ENCODE peak calls at places on chromosome 3, in six cellular contexts. U is EH; W is NT2/D1; T is activated CD4-positive, alpha-beta T cell treated with anti-CD3 and anti-CD28 coated beads, Interleukin-2, amount 50 U/mL, for 1 hour; I is SIG-M5; K is putamen. Z is an unnamed sample.

GRCh38 chr3:16441306-16441898 is 72.1 kb downstream of the RFTN1 start:
- DNase-seq in U (peak), W (no peak), T (no peak), I (no peak), K (no peak), Z (no peak)

GRCh38 chr3:194368918-194369317 is 625 bp downstream of the LRRC15 start:
- DNase-seq in U (no peak), W (no peak), T (no peak), I (no peak), K (no peak), Z (no peak)

GRCh38 chr3:129938140-129938930 is 36.2 kb upstream of the TRH start:
- DNase-seq in U (no peak), W (no peak), T (no peak), I (no peak), K (no peak), Z (no peak)

GRCh38 chr3:24181256-24181655 is 236.2 kb downstream of the NR1D2 start:
- DNase-seq in U (no peak), W (no peak), T (no peak), I (no peak), K (no peak), Z (no peak)

GRCh38 chr3:108117245-108117644 is 26.4 kb upstream of the CD47 start:
- DNase-seq in U (peak), W (no peak), T (no peak), I (no peak), K (no peak), Z (no peak)

GRCh38 chr3:197466586-197467399 is 89.0 kb downstream of the BDH1 start:
- DNase-seq in U (peak), W (no peak), T (no peak), I (no peak), K (peak), Z (no peak)

GRCh38 chr3:48405343-48405881 is 24.5 kb downstream of the PLXNB1 start:
- DNase-seq in U (no peak), W (no peak), T (no peak), I (no peak), K (no peak), Z (no peak)

GRCh38 chr3:30644615-30645014 is 38.2 kb downstream of the TGFBR2 start:
- DNase-seq in U (peak), W (no peak), T (peak), I (no peak), K (no peak), Z (peak)

GRCh38 chr3:129740120-129740519 is 133.6 kb upstream of the PLXND1 start:
- DNase-seq in U (no peak), W (no peak), T (no peak), I (no peak), K (no peak), Z (no peak)

GRCh38 chr3:33848624-33849347 is 50.4 kb downstream of the PDCD6IP start:
- DNase-seq in U (no peak), W (peak), T (peak), I (no peak), K (no peak), Z (peak)

GRCh38 chr3:190716961-190717360 is 145.5 kb downstream of the GMNC start:
- DNase-seq in U (no peak), W (no peak), T (no peak), I (no peak), K (no peak), Z (no peak)

GRCh38 chr3:24521306-24522154 is 26.9 kb upstream of the THRB start:
- DNase-seq in U (peak), W (no peak), T (no peak), I (no peak), K (peak), Z (no peak)

Z was measured in Jurkat, Clone E6-1.